ENCODE peak calls at places on chromosome 11, in five cellular contexts. G is fibroblast of lung, L is body of pancreas, B is astrocyte of the cerebellum, E is A549. A is an unnamed sample.
A peak's percentile ranks its signal among the peaks of the same experiment; 100 is the strongest.

GRCh38 chr11:84215671-84216070 is 929.5 kb upstream of the CCDC90B start:
- DNase-seq in B (no peak), L (no peak), E (no peak), G (peak; percentile 6), A (no peak)

GRCh38 chr11:2569321-2569721 is 124.5 kb downstream of the KCNQ1 start:
- DNase-seq in G (no peak), B (no peak), E (no peak), L (no peak), A (no peak)

GRCh38 chr11:65420506-65421203 is 1.9 kb upstream of the NEAT1 start:
- DNase-seq in B (no peak), G (no peak), E (no peak), L (no peak), A (peak; percentile 10)

GRCh38 chr11:134784525-134784924 is 372.5 kb upstream of the B3GAT1 start:
- DNase-seq in G (no peak), B (no peak), L (no peak), E (no peak), A (no peak)

GRCh38 chr11:71309611-71310010 is 57.2 kb upstream of the SHANK2 start:
- DNase-seq in G (no peak), B (no peak), E (no peak), L (no peak), A (no peak)

GRCh38 chr11:11105361-11105760 is 247.5 kb upstream of the ZBED5 start:
- DNase-seq in L (no peak), B (no peak), G (no peak), E (no peak), A (no peak)

GRCh38 chr11:132910016-132910760 is 622.1 kb downstream of the OPCML start:
- DNase-seq in B (no peak), G (no peak), L (no peak), E (no peak), A (no peak)

GRCh38 chr11:1234054-1234720 is 11.3 kb downstream of the MUC5B start:
- DNase-seq in G (no peak), E (no peak), B (no peak), L (no peak), A (no peak)

GRCh38 chr11:130389315-130389935 is 39.0 kb downstream of the ADAMTS8 start:
- DNase-seq in L (no peak), E (no peak), G (no peak), B (no peak), A (no peak)

GRCh38 chr11:13962562-13963168 is at the start of gene SPON1:
- DNase-seq in G (peak; percentile 43), B (no peak), L (peak; percentile 44), E (no peak), A (peak; percentile 25)

GRCh38 chr11:134270250-134270714 is 5.9 kb upstream of the GLB1L3 start:
- DNase-seq in E (peak; percentile 31), G (no peak), B (no peak), L (no peak), A (no peak)

GRCh38 chr11:26106713-26107112 is 225.2 kb upstream of the ANO3 start:
- DNase-seq in G (no peak), L (no peak), B (no peak), E (no peak), A (no peak)

GRCh38 chr11:65615950-65616574 is 486 bp downstream of the PCNX3 start:
- DNase-seq in L (no peak), G (peak; percentile 15), B (no peak), E (peak; percentile 46), A (no peak)

GRCh38 chr11:73376168-73376802 is at the start of gene RELT:
- DNase-seq in G (peak; percentile 87), B (peak; percentile 63), L (peak; percentile 87), E (peak; percentile 89), A (peak; percentile 90)

GRCh38 chr11:911031-911889 is 650 bp upstream of the CHID1 start:
- DNase-seq in G (peak; percentile 83), E (no peak), L (peak; percentile 59), B (no peak), A (peak; percentile 73)

GRCh38 chr11:13354335-13354734 is 76.7 kb downstream of the BMAL1 start:
- DNase-seq in L (no peak), E (no peak), B (no peak), G (no peak), A (no peak)

GRCh38 chr11:126415669-126416420 is 60.4 kb downstream of the ST3GAL4 start:
- DNase-seq in B (no peak), E (no peak), L (peak; percentile 56), G (no peak), A (no peak)

GRCh38 chr11:74466916-74467885 is at the start of gene KCNE3:
- DNase-seq in E (no peak), G (peak; percentile 27), B (no peak), L (peak; percentile 49), A (peak; percentile 48)

GRCh38 chr11:10305964-10306918 is 1.4 kb downstream of the ADM start:
- DNase-seq in G (no peak), L (no peak), E (peak; percentile 31), B (no peak), A (peak; percentile 32)

GRCh38 chr11:104881117-104881794 is 17.0 kb downstream of the CASP12 start:
- DNase-seq in L (no peak), B (no peak), E (no peak), G (no peak), A (no peak)

GRCh38 chr11:122679441-122679840 is 23.9 kb downstream of the UBASH3B start:
- DNase-seq in G (no peak), B (no peak), L (no peak), E (no peak), A (no peak)

GRCh38 chr11:80586464-80586863 is 1145.6 kb upstream of the TENM4 start:
- DNase-seq in L (no peak), B (no peak), G (peak; percentile 71), E (no peak), A (no peak)

GRCh38 chr11:45078236-45079074 is 68.0 kb upstream of the PRDM11 start:
- DNase-seq in G (no peak), L (no peak), E (no peak), B (no peak), A (no peak)

GRCh38 chr11:64719406-64719805 is 3.6 kb downstream of the NRXN2 start:
- DNase-seq in B (no peak), G (no peak), E (no peak), L (no peak), A (no peak)

GRCh38 chr11:31830406-31830805 is 19.3 kb upstream of the PAX6 start:
- DNase-seq in B (no peak), L (no peak), E (no peak), G (no peak), A (no peak)

DNA sequence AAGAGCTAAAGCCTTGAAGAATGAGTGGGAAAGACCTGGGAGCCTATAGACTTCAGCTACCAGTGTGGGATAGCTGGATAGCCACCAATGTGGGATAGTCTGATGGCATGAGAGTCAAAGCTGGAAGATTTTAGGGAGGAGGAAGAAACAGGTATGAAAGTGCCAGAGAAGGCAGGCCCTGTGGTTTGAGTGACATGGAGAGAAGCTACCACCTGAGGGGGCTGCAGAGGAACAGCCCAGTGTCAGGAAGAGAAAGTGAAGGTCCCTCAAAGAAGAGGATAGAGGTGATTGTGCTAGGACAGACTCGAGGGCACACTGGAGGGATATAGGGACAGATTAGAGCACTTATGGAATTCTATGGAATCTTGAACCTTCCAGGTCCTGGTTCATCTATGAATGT is 23.1 kb upstream of the PAX6 start:
- DNase-seq in B (no peak), E (no peak), G (no peak), L (no peak), A (no peak)
- TF ChIP-seq CTCF in B (no peak), E (no peak), G (no peak), L (no peak), A (no peak)

DNA sequence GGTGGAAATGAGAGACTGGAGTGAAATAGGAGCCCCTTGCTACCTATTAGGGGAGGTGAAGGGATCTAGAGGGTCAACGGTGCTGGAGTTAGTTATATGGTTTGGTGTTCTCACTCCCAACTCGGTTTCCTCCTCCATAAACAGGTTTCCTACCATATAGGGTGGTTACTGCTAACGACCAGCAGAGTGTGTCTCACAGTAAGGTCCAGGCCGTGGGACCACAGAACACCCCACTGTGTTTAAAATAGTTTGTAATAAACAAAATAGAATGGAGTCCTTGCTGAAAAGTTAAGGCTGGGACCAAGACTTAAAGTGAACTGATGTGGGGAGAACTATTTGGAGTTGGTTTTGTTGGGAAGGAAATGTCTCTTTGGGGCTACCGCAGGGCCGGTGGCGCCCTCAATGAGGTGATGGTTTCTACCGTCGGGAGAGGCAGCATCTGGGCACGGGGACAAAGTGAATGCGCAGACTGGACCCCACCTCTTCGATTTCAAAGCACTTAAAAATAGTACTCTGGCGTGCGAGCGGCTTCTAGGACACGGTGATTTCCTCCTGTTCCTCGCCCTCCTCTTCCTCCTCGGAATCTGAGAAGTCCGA is 4.5 kb downstream of the DBX1 start:
- DNase-seq in G (no peak), B (no peak), E (no peak), L (no peak), A (no peak)
- H3K4me3 ChIP-seq in G (no peak overlapping the region), B (no peak overlapping the region), E (peak overlapping the region; percentile 36), L (no peak overlapping the region), A (no peak overlapping the region)

GRCh38 chr11:15176646-15177163 is 62.0 kb downstream of the INSC start:
- DNase-seq in B (no peak), L (no peak), G (no peak), E (no peak), A (no peak)

GRCh38 chr11:15175780-15176179 is 61.1 kb downstream of the INSC start:
- DNase-seq in B (no peak), E (no peak), G (no peak), L (no peak), A (no peak)

GRCh38 chr11:15178214-15178613 is 63.5 kb downstream of the INSC start:
- DNase-seq in E (no peak), G (no peak), B (no peak), L (no peak), A (no peak)

GRCh38 chr11:15179167-15179566 is 64.4 kb downstream of the INSC start:
- DNase-seq in E (no peak), B (no peak), L (no peak), G (peak; percentile 49), A (peak; percentile 35)

DNA sequence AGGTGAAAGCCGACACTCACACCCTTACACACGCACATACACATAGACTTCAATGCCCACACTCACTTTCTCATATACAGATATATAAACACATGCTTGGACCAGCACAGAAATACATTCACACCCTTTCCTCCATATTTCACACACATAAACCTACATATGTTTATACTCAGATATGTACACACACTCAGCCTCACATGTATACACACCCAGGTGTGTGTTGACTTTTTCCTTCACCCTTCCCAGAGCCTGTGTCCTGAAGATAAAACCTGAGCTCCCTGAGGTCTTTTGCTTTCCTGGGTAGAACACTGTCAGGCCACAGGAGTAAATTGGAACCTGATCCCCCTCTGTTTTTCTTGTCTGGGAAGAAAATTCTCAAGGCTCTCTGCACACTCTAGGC is 62.8 kb downstream of the INSC start:
- DNase-seq in B (no peak), G (no peak), L (no peak), E (no peak), A (no peak)
- TF ChIP-seq CTCF in B (no peak), G (no peak), L (no peak), E (no peak), A (no peak)

DNA sequence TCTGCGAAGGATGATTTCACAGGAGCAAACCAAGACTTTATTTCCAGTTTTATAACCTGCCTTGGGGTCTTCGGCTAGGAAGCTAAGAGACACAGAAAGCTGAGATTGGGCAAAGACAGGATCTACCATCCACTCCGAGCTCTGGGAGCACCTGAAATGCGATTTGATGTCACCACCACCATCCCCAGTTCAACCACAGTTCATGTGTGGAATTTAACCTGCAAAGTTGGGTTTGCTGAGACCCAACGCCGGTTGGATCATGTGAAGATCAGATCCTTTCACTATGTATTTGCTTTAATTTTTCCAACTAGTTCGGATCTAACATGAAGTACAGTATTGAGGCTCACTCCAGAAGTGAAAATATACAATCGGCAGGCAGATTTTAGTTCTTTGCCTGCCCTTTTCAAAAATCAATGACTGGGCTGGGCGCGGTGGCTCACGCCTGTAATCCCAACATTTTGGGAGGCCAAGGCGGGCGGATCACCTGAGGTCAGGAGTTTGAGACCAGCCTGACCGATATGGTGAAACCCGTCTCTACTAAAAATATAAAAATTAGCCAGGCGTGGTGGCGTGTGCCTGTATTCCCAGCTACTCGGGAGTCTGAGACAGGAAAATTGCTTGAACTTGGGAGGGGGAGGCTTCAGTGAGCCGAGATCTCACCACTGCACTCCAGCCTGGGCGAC is 1.4 kb upstream of the C11orf24 start:
- DNase-seq in L (no peak), G (no peak), E (no peak), B (no peak), A (no peak)
- H3K4me3 ChIP-seq in L (no peak overlapping the region), G (peak overlapping the region; percentile 4), E (peak overlapping the region; percentile 87), B (peak overlapping the region; percentile 91), A (no peak overlapping the region)

A was measured in astrocyte of the spinal cord.